ENCODE peak calls at places on chromosomes 4 and X, in seven cellular contexts. T is lower lobe of right lung, G is mesendoderm, Y is HepG2, J is adipocyte, U is right cardiac atrium, V is small intestine. A is an unnamed sample. For H3K4me1, the result is how much of the 10 kb centered on the place peaks cover.

GRCh38 chr4:177229331-177229730 is 80.3 kb upstream of the NEIL3 start:
- DNase-seq in T (no peak), G (no peak), Y (no peak), J (peak), U (no peak), V (peak), A (no peak)

GRCh38 chr4:24488399-24489164 is 95.8 kb downstream of the DHX15 start:
- DNase-seq in T (peak), G (peak), Y (peak), J (peak), U (peak), V (peak), A (peak)

GRCh38 chr4:95045429-95045828 is 287.7 kb downstream of the BMPR1B start:
- DNase-seq in T (no peak), G (no peak), Y (no peak), J (peak), U (no peak), V (no peak), A (no peak)

GRCh38 chr4:57448452-57448851 is 338.3 kb upstream of the IGFBP7 start:
- DNase-seq in T (no peak), G (no peak), Y (no peak), J (no peak), U (no peak), V (no peak), A (no peak)

GRCh38 chr4:72394264-72394663 is 174.8 kb downstream of the ADAMTS3 start:
- DNase-seq in T (no peak), G (no peak), Y (no peak), J (no peak), U (no peak), V (no peak), A (no peak)

GRCh38 chrX:3659761-3660160 is 53.7 kb downstream of the PRKX start:
- DNase-seq in T (no peak), G (peak), Y (no peak), J (peak), U (no peak), V (no peak), A (no peak)

GRCh38 chr4:164442167-164442566 is 311.8 kb upstream of the SMIM31 start:
- DNase-seq in T (no peak), G (no peak), Y (no peak), J (no peak), U (no peak), V (no peak), A (no peak)

GRCh38 chr4:76681996-76682395 is 215.9 kb downstream of the SOWAHB start:
- DNase-seq in T (no peak), G (no peak), Y (no peak), J (no peak), U (no peak), V (no peak), A (no peak)

GRCh38 chr4:87502580-87503238 is 26.5 kb downstream of the SPARCL1 start:
- DNase-seq in T (no peak), G (no peak), Y (no peak), J (no peak), U (no peak), V (peak), A (no peak)

GRCh38 chr4:8916251-8916913 is 44.7 kb upstream of the HMX1 start:
- DNase-seq in T (no peak), G (peak), Y (no peak), J (no peak), U (no peak), V (no peak), A (no peak)

GRCh38 chrX:41459714-41460113 is 12.6 kb downstream of the NYX start:
- DNase-seq in T (no peak), G (no peak), Y (no peak), J (no peak), U (no peak), V (no peak), A (no peak)

GRCh38 chr4:122583906-122584305 is 37.0 kb downstream of the IL21 start:
- DNase-seq in T (no peak), G (no peak), Y (no peak), J (peak), U (no peak), V (no peak), A (no peak)

GRCh38 chrX:111376486-111376885 is 35.5 kb downstream of the DCX start:
- DNase-seq in T (no peak), G (no peak), Y (no peak), J (no peak), U (no peak), V (no peak), A (no peak)

GRCh38 chr4:141058739-141059507 is 74.3 kb downstream of the RNF150 start:
- DNase-seq in T (no peak), G (no peak), Y (no peak), J (peak), U (no peak), V (no peak), A (no peak)

GRCh38 chrX:97479491-97479890 is 595.8 kb downstream of the RPA4 start:
- DNase-seq in T (no peak), G (no peak), Y (no peak), J (no peak), U (no peak), V (peak), A (no peak)

GRCh38 chr4:116180056-116180690 is 905.2 kb downstream of the TRAM1L1 start:
- DNase-seq in T (no peak), G (peak), Y (no peak), J (peak), U (no peak), V (no peak), A (no peak)

GRCh38 chr4:3286335-3287175 is 6.3 kb upstream of the RGS12 start:
- DNase-seq in T (no peak), G (no peak), Y (no peak), J (no peak), U (no peak), V (no peak), A (no peak)

GRCh38 chrX:727738-728621 is 97.4 kb downstream of the SHOX start:
- DNase-seq in T (no peak), G (peak), Y (peak), J (no peak), U (no peak), V (no peak), A (no peak)

GRCh38 chr4:25367004-25367621 is 9.9 kb upstream of the ANAPC4 start:
- DNase-seq in T (no peak), G (peak), Y (no peak), J (peak), U (no peak), V (peak), A (no peak)

DNA sequence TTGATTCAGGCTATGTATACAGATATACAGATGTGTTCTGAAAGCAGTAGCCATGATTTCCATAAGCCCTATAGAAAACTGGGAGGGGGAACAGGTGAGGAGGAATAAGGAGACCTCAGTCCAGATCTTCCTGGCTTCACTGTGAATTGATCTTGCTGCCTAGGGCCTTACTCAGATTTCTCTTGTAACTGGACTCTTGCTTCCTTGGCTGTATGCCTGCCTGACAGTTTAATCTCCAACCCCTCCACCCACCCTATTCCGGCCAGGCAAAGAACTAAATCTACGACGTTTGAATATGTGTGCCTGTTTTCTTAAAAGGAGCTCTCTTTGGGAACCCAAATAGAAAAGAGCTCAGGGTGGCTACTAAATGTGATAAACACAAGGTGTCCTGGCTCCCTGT is 173.0 kb downstream of the GPC3 start:
- DNase-seq in T (no peak), G (no peak), Y (no peak), J (peak), U (no peak), V (no peak), A (no peak)
- H3K4me1 ChIP-seq in T (under half), G (under half), Y (under half), J (under half), U (under half), V (under half), A (under half)

GRCh38 chrX:102832661-102833060 is 104.4 kb upstream of the RAB40AL start:
- DNase-seq in T (no peak), G (peak), Y (no peak), J (peak), U (no peak), V (no peak), A (no peak)
- H3K4me1 ChIP-seq in T (under half), G (under half), Y (under half), J (under half), U (under half), V (under half), A (under half)

GRCh38 chr4:1293981-1294380 is 4.3 kb downstream of the MAEA start:
- DNase-seq in T (no peak), G (no peak), Y (no peak), J (no peak), U (peak), V (no peak), A (no peak)
- H3K4me1 ChIP-seq in T (under half), G (under half), Y (under half), J (under half), U (under half), V (under half), A (half or more)

DNA sequence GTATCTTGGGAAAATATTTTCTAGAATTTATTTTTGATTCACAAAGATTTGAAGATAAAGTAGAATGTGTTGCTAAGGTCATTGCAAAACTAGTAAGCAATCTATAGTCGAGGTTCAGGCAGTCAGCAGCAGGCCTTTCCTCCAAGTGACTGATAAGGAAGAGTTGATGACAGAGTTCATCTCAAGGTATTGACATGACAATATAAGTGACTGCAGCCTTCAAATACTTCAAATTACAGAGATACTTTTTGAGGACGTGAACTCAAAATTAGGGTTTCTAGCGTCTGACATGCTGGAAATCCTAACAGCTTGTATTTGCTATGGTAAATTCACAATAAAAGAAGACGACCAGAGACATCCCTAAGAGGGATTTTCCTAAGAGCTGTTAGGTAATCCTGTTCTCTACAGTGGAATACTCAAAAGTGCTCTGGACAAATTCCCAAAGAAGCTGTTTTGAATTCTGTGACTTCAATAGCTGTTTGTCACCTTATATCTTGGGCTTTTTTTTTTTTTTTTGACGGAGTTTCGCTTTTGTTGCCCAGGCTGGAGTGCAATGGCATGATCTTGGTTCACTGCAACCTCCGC is 7.4 kb downstream of the ARHGAP10 start:
- DNase-seq in T (no peak), G (peak), Y (no peak), J (no peak), U (no peak), V (no peak), A (no peak)
- H3K4me1 ChIP-seq in T (under half), G (under half), Y (under half), J (under half), U (under half), V (under half), A (under half)

A was measured in left lung.